ENCODE peak calls at places on chromosomes 5 and 9, in eight cellular contexts. E is SW480; P is iris pigment epithelial cell; O is T-cell; M is epithelial cell of prostate; Q is RPMI8226; I is stimulated activated CD8-positive, alpha-beta memory T cell treated with anti-CD3 and anti-CD28 coated beads, Interleukin-2, amount 100 ng/mL, for 1 hour; K is NCI-H2107. D is an unnamed sample.

GRCh38 chr5:79495311-79495710 is 18.6 kb downstream of the HOMER1 start:
- DNase-seq in E (peak), P (peak), O (no peak), M (peak), Q (no peak), I (no peak), K (no peak), D (peak)

GRCh38 chr9:75001719-75002421 is 26.2 kb downstream of the CARNMT1 start:
- DNase-seq in E (peak), P (peak), O (no peak), M (peak), Q (peak), I (no peak), K (peak), D (peak)

GRCh38 chr5:64417390-64417789 is 88.4 kb upstream of the RGS7BP start:
- DNase-seq in E (no peak), P (no peak), O (no peak), M (no peak), Q (peak), I (no peak), K (no peak), D (no peak)

GRCh38 chr5:55852503-55852902 is 1.3 kb downstream of the IL31RA start:
- DNase-seq in E (no peak), P (peak), O (no peak), M (no peak), Q (no peak), I (no peak), K (no peak), D (no peak)

GRCh38 chr5:50325237-50325832 is 115.8 kb downstream of the EMB start:
- DNase-seq in E (peak), P (peak), O (no peak), M (no peak), Q (peak), I (no peak), K (no peak), D (peak)

GRCh38 chr9:5917888-5918287 is 27.2 kb downstream of the MLANA start:
- DNase-seq in E (no peak), P (no peak), O (no peak), M (no peak), Q (no peak), I (no peak), K (no peak), D (no peak)

GRCh38 chr5:68215888-68216736 is 556 bp downstream of the PIK3R1 start:
- DNase-seq in E (peak), P (no peak), O (peak), M (no peak), Q (peak), I (peak), K (no peak), D (no peak)

GRCh38 chr9:124975131-124975530 is 34.2 kb upstream of the GOLGA1 start:
- DNase-seq in E (no peak), P (peak), O (no peak), M (no peak), Q (no peak), I (no peak), K (no peak), D (peak)

GRCh38 chr5:93954421-93955069 is 213.1 kb upstream of the POU5F2 start:
- DNase-seq in E (no peak), P (peak), O (no peak), M (no peak), Q (no peak), I (no peak), K (no peak), D (no peak)

GRCh38 chr9:123689701-123690428 is 240.1 kb downstream of the DENND1A start:
- DNase-seq in E (no peak), P (no peak), O (no peak), M (no peak), Q (peak), I (no peak), K (no peak), D (no peak)

GRCh38 chr5:59466271-59466670 is 427.3 kb downstream of the PDE4D start:
- DNase-seq in E (no peak), P (peak), O (no peak), M (no peak), Q (peak), I (no peak), K (no peak), D (no peak)

GRCh38 chr9:21684831-21685362 is 117.5 kb upstream of the MTAP start:
- DNase-seq in E (peak), P (peak), O (no peak), M (peak), Q (peak), I (no peak), K (no peak), D (peak)